ENCODE peak calls at places on chromosomes 13 and 19, in five cellular contexts. B is IMR-90, E is A549, A is H1, P is HepG2. V is an unnamed sample.

GRCh38 chr13:91647361-91647970 is 249.0 kb downstream of the GPC5 start:
- DNase-seq in B (peak; percentile 12), E (no peak), A (peak; percentile 41), P (peak; percentile 26), V (peak; percentile 85)

GRCh38 chr19:16814526-16815100 is 14.6 kb upstream of the SIN3B start:
- DNase-seq in B (peak; percentile 46), E (no peak), A (no peak), P (no peak), V (no peak)

GRCh38 chr19:41753936-41754529 is 1.3 kb upstream of the CEACAM6 start:
- DNase-seq in B (peak; percentile 4), E (peak; percentile 47), A (no peak), P (peak; percentile 14), V (peak; percentile 27)

GRCh38 chr13:84430015-84430414 is 547.7 kb upstream of the SLITRK1 start:
- DNase-seq in B (peak; percentile 40), E (no peak), A (no peak), P (no peak), V (no peak)

GRCh38 chr19:18483119-18483518 is 38.8 kb downstream of the ELL start:
- DNase-seq in B (no peak), E (no peak), A (no peak), P (no peak), V (no peak)

GRCh38 chr19:19750842-19751790 is 18.2 kb upstream of the ZNF14 start:
- DNase-seq in B (no peak), E (no peak), A (no peak), P (no peak), V (no peak)

GRCh38 chr19:48724796-48725753 is 5.5 kb upstream of the MAMSTR start:
- DNase-seq in B (peak; percentile 93), E (peak; percentile 59), A (no peak), P (no peak), V (peak; percentile 71)

GRCh38 chr13:95156208-95156607 is 145.0 kb downstream of the ABCC4 start:
- DNase-seq in B (peak; percentile 17), E (no peak), A (no peak), P (peak; percentile 6), V (no peak)

GRCh38 chr19:36436531-36436930 is 18.1 kb upstream of the ZFP82 start:
- DNase-seq in B (no peak), E (no peak), A (no peak), P (no peak), V (no peak)

GRCh38 chr19:50896591-50897190 is 14.5 kb downstream of the KLK4 start:
- DNase-seq in B (peak; percentile 65), E (no peak), A (no peak), P (peak; percentile 26), V (peak; percentile 67)

GRCh38 chr19:8589177-8589714 is 12.0 kb upstream of the MYO1F start:
- DNase-seq in B (no peak), E (no peak), A (no peak), P (no peak), V (no peak)

GRCh38 chr19:45470147-45471081 is 2.6 kb downstream of the FOSB start:
- DNase-seq in B (peak; percentile 67), E (no peak), A (no peak), P (no peak), V (peak; percentile 59)

GRCh38 chr19:19053508-19054314 is 10.1 kb upstream of the SLC25A42 start:
- DNase-seq in B (peak; percentile 48), E (peak; percentile 40), A (peak; percentile 31), P (peak; percentile 50), V (peak; percentile 72)

GRCh38 chr13:54433511-54434206 is 1405.0 kb downstream of the OLFM4 start:
- DNase-seq in B (no peak), E (no peak), A (no peak), P (peak; percentile 10), V (no peak)

GRCh38 chr19:10461047-10461949 is 41.0 kb downstream of the PDE4A start:
- DNase-seq in B (peak; percentile 91), E (peak; percentile 67), A (peak; percentile 90), P (peak; percentile 12), V (peak; percentile 98)

GRCh38 chr19:21109116-21109515 is 27.1 kb downstream of the ZNF714 start:
- DNase-seq in B (peak; percentile 60), E (no peak), A (no peak), P (no peak), V (no peak)

GRCh38 chr19:32652893-32653625 is 21.9 kb downstream of the ANKRD27 start:
- DNase-seq in B (peak; percentile 81), E (no peak), A (no peak), P (no peak), V (no peak)

GRCh38 chr19:1837625-1838105 is 10.6 kb downstream of the REXO1 start:
- DNase-seq in B (no peak), E (peak; percentile 64), A (no peak), P (peak; percentile 40), V (peak; percentile 68)

DNA sequence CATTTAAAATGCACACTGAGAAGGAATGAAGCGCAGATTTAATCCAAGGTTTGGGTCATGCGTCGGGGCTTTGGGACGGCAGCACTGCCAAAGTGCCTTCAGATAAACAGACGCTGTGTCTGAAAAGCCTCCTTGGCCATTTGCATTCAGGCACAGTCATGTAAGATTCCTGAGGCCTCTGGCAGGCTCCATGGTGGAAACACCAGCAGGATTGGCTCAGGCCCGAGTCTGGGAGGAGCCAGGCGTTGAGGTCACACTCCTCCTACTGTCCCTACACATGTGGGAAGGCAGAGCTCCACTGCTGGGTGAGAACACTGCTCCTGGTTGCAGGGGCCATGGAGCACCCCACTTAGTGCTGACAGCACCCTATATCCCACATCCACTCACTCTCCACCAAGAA is 113.3 kb upstream of the KL start:
- DNase-seq in B (peak; percentile 23), E (no peak), A (no peak), P (no peak), V (no peak)
- H3K4me2 ChIP-seq in B (no peak overlapping the region), E (no peak overlapping the region), A (no peak overlapping the region), P (no peak overlapping the region), V (no peak overlapping the region)

DNA sequence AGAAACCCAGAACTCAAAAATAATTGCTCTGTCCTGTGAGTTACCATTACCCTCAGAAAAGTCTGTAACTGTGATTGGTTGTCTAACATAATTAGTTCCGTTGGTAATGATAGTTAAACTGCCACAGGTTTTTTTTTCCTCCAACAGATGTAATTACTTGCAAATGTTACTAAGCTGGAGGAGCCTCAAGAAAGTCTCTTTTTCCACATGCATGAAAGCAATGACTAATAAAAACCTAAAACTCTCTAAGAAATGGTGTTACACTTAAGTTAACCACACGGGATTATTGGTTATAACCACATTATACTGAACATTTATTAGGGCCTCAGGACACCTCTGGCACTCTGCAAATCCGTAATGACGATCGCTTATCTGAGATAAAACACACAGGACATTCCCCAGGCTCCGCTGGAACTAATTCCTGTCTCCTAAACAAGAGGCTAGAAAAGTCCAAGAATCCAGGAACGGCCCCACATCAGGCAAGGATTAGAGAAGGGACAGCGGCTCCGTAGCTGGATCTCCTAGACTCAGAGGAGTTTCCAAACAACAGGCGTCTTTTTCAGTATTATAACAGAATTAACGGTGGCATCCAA is 753 bp downstream of the ZNF235 start:
- DNase-seq in B (peak; percentile 3), E (peak; percentile 30), A (no peak), P (no peak), V (peak; percentile 31)
- TF ChIP-seq MAFK in B (no peak), E (no peak), A (no peak), P (no peak), V (no peak)

GRCh38 chr19:53994811-53995210 is 3.4 kb downstream of the CACNG6 start:
- DNase-seq in B (peak; percentile 32), E (no peak), A (no peak), P (no peak), V (no peak)
- H3K4me2 ChIP-seq in B (no peak overlapping the region), E (peak overlapping the region; percentile 86), A (no peak overlapping the region), P (no peak overlapping the region), V (no peak overlapping the region)

DNA sequence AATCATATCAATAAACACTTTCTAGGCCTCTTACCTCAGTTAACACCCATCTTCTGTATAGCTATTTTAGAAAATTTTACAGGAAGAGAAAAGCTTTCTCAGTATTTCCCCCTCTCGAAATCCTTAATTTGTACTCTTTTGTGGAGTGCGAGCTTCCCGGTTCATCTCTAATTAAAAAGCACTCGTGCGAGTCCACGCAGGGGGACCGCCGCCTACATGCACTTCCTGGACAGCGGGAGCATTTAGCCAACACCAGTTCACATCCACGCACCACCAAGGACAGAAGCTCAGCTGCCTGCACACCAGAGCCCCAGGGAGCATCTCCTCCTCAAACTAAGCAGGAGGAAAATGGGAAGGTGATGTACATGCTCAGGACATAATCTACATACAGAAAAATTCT is 60.0 kb downstream of the RASA3 start:
- DNase-seq in B (no peak), E (no peak), A (no peak), P (no peak), V (no peak)
- TF ChIP-seq MAFK in B (no peak), E (no peak), A (no peak), P (no peak), V (no peak)

DNA sequence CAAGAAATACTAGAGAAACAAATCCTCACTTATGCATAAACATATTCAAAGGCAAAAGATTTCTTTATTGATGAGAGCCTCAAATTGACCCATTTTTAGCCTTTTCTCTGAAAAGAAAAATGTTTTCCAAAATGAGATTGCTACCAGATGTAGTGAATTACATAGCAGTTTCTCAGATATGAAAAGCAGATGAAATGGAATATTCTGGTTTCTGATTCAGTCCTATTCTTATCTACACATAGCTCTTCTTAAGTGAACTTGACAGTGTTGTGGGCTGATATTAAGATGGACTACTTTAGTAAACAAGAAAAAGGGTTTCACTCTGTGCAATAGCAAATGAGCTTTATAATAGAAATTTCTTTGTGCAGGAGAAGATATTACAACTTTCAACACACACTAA is 183.5 kb downstream of the DNAJC15 start:
- DNase-seq in B (no peak), E (no peak), A (no peak), P (no peak), V (no peak)
- H3K4me2 ChIP-seq in B (no peak overlapping the region), E (no peak overlapping the region), A (no peak overlapping the region), P (no peak overlapping the region), V (no peak overlapping the region)

V was measured in K562.